ENCODE peak calls at places on chromosomes 7 and 10, in six cellular contexts. G is heart left ventricle, X is GM23338, V is LoVo, A is Daoy, T is KBM-7. D is an unnamed sample.
A peak's percentile ranks its signal among the peaks of the same experiment; 100 is the strongest.

GRCh38 chr10:49139866-49140195 is 6.0 kb upstream of the FAM170B start:
- DNase-seq in V (no peak), A (peak; percentile 96), G (no peak), T (no peak), X (no peak), D (no peak)

GRCh38 chr10:129042747-129043146 is 424.3 kb upstream of the MGMT start:
- DNase-seq in V (no peak), G (no peak), X (no peak), T (no peak), A (no peak), D (no peak)

GRCh38 chr10:132909491-132910071 is 32.8 kb downstream of the CFAP46 start:
- DNase-seq in X (no peak), T (no peak), A (no peak), V (no peak), G (no peak), D (peak; percentile 39)

GRCh38 chr7:155396661-155397060 is 61.3 kb upstream of the EN2 start:
- DNase-seq in A (no peak), G (no peak), T (no peak), V (no peak), X (no peak), D (no peak)

GRCh38 chr10:120746016-120746755 is 105.0 kb upstream of the WDR11 start:
- DNase-seq in G (no peak), A (no peak), V (no peak), X (no peak), T (no peak), D (no peak)

GRCh38 chr7:4144801-4145470 is 537.2 kb upstream of the FOXK1 start:
- DNase-seq in X (peak; percentile 58), G (no peak), T (no peak), A (peak; percentile 33), V (no peak), D (no peak)

GRCh38 chr10:132387723-132388210 is 9.2 kb upstream of the PWWP2B start:
- DNase-seq in X (peak; percentile 88), A (peak; percentile 63), T (peak; percentile 84), V (peak; percentile 57), G (peak; percentile 76), D (peak; percentile 89)

GRCh38 chr10:31604141-31604540 is 285.1 kb downstream of the ZEB1 start:
- DNase-seq in V (no peak), G (no peak), X (peak; percentile 24), T (no peak), A (no peak), D (no peak)

GRCh38 chr10:7485267-7485601 is 74.4 kb upstream of the SFMBT2 start:
- DNase-seq in G (no peak), X (no peak), T (no peak), A (no peak), V (no peak), D (no peak)

GRCh38 chr10:19756919-19757318 is 59.3 kb upstream of the PLXDC2 start:
- DNase-seq in V (no peak), X (no peak), T (no peak), G (no peak), A (no peak), D (no peak)

GRCh38 chr7:116873619-116874018 is 11.2 kb downstream of the CAPZA2 start:
- DNase-seq in G (no peak), X (no peak), T (no peak), A (no peak), V (no peak), D (no peak)

GRCh38 chr7:48089415-48089975 is 430 bp downstream of the UPP1 start:
- DNase-seq in X (peak; percentile 91), G (peak; percentile 67), T (no peak), V (no peak), A (peak; percentile 69), D (peak; percentile 88)

GRCh38 chr10:119786117-119786769 is 60.4 kb downstream of the INPP5F start:
- DNase-seq in V (no peak), X (peak; percentile 91), G (no peak), A (peak; percentile 84), T (peak; percentile 97), D (no peak)

D was measured in Right ventricle myocardium inferior.